ENCODE peak calls at places on chromosomes 7 and 10, in six cellular contexts. P, B, W, Z, L and U are unnamed samples.

GRCh38 chr7:55026867-55027490 is 8.2 kb downstream of the EGFR start:
- DNase-seq in P (no peak), L (no peak), W (no peak), Z (peak), B (peak), U (no peak)

GRCh38 chr7:28055161-28055544 is 125.4 kb downstream of the JAZF1 start:
- DNase-seq in P (no peak), Z (peak), B (no peak), W (no peak), L (no peak), U (no peak)

GRCh38 chr10:43691503-43691902 is 42.8 kb upstream of the ZNF32 start:
- DNase-seq in W (no peak), B (no peak), L (no peak), Z (peak), P (no peak), U (no peak)

GRCh38 chr10:78937388-78937787 is 131.4 kb upstream of the ZMIZ1 start:
- DNase-seq in P (no peak), L (no peak), Z (no peak), W (no peak), B (no peak), U (no peak)

GRCh38 chr7:148590533-148590932 is at the start of gene C7orf33:
- DNase-seq in L (no peak), W (no peak), B (no peak), Z (no peak), P (no peak), U (no peak)

GRCh38 chr10:84256510-84257342 is 11.9 kb downstream of the RGR start:
- DNase-seq in Z (peak), L (peak), P (no peak), W (no peak), B (peak), U (peak)

GRCh38 chr10:126867567-126868365 is 37.5 kb upstream of the DOCK1 start:
- DNase-seq in B (no peak), L (no peak), P (no peak), Z (peak), W (no peak), U (no peak)

GRCh38 chr7:151099486-151100211 is 13.4 kb downstream of the AGAP3 start:
- DNase-seq in P (no peak), L (no peak), W (peak), Z (no peak), B (no peak), U (no peak)

GRCh38 chr10:91549296-91549695 is 83.6 kb downstream of the PPP1R3C start:
- DNase-seq in W (no peak), Z (peak), B (peak), L (no peak), P (no peak), U (no peak)

GRCh38 chr10:49173201-49173772 is 14.9 kb downstream of the TMEM273 start:
- DNase-seq in P (no peak), W (no peak), Z (no peak), B (no peak), L (no peak), U (no peak)

GRCh38 chr10:76779821-76780281 is 857.8 kb downstream of the KCNMA1 start:
- DNase-seq in B (no peak), Z (no peak), W (no peak), P (no peak), L (no peak), U (no peak)

GRCh38 chr10:100912013-100912608 is 652 bp upstream of the SLF2 start:
- DNase-seq in P (peak), L (no peak), Z (peak), W (no peak), B (no peak), U (no peak)

GRCh38 chr10:57715233-57715632 is 552.5 kb downstream of the IPMK start:
- DNase-seq in L (no peak), P (no peak), W (no peak), B (no peak), Z (no peak), U (no peak)

GRCh38 chr7:55286666-55287065 is 78.5 kb upstream of the LANCL2 start:
- DNase-seq in L (no peak), P (no peak), W (no peak), Z (no peak), B (no peak), U (no peak)

GRCh38 chr7:139948587-139948986 is 114.2 kb downstream of the PARP12 start:
- DNase-seq in P (no peak), L (no peak), B (no peak), W (no peak), Z (no peak), U (no peak)

GRCh38 chr7:120030871-120031270 is 242.1 kb upstream of the KCND2 start:
- DNase-seq in Z (no peak), P (no peak), B (no peak), L (no peak), W (no peak), U (no peak)

GRCh38 chr10:102033787-102034186 is 22.2 kb downstream of the ARMH3 start:
- DNase-seq in P (no peak), Z (no peak), W (no peak), B (no peak), L (no peak), U (no peak)

GRCh38 chr10:102676916-102677315 is 32.6 kb downstream of the TRIM8 start:
- DNase-seq in P (no peak), B (no peak), Z (no peak), L (peak), W (no peak), U (no peak)

GRCh38 chr7:39958038-39958437 is 8.0 kb downstream of the CDK13 start:
- DNase-seq in W (no peak), P (no peak), B (no peak), Z (no peak), L (no peak), U (peak)

GRCh38 chr7:47232751-47233412 is 349.0 kb downstream of the TNS3 start:
- DNase-seq in L (no peak), B (no peak), P (no peak), Z (peak), W (no peak), U (no peak)

GRCh38 chr10:64486149-64486548 is 964.9 kb downstream of the REEP3 start:
- DNase-seq in P (no peak), B (no peak), Z (no peak), L (no peak), W (no peak), U (no peak)

DNA sequence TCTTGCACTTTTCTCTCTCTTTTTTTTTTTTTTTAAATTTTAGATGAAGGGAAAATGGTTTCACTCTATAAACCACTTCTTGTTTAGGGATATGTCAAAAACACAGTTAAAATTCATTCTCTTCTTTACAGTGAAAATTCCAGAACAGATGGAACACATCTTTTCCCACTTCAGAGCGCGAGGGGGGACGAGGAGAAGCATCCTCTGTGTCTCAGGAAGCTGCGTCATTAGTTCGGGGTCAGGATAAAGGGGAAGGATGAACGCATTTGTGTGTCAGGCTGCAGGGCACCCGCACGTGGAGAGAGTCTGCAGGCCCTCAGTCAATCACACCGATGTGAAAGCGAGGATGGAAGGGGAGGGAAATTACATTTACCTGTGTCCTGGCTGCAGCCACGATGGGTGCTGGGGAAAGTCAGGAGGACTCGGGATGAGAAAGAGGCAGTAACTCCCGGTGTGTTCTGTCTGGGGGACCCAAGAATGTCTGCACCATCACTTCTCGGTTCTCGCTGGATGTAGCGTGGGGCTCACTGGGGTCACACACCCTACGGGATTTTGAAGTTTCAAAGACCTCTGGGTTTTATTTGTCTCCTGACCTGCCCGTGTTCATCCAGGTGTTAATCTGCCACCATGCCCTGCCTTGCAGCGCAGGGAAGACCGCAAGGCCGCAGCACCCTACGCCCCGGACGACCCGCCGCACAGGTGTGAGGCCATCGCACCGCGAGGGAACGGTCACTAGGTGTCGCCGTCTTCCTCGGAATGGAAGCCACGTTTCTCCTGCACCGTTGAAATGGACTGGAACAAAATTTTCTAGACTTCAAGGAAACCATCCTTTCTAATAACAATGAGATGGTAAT is 66.7 kb upstream of the PITRM1 start:
- DNase-seq in W (peak), L (peak), B (peak), Z (peak), P (peak), U (peak)
- TF ChIP-seq CTCF in W (peak), L (peak), B (peak), Z (peak), P (peak), U (peak)

GRCh38 chr7:100720645-100721504 is 607 bp downstream of the EPO start:
- DNase-seq in B (no peak), P (no peak), Z (no peak), W (no peak), L (peak), U (no peak)

GRCh38 chr7:100720320-100720644 is at the start of gene EPO:
- DNase-seq in W (no peak), Z (no peak), L (no peak), P (no peak), B (no peak), U (no peak)

GRCh38 chr7:100721505-100721812 is 1.2 kb downstream of the EPO start:
- DNase-seq in W (no peak), L (no peak), Z (no peak), P (no peak), B (no peak), U (no peak)

GRCh38 chr7:100722480-100723212 is 2.4 kb downstream of the EPO start:
- DNase-seq in P (no peak), L (peak), B (no peak), W (no peak), Z (no peak), U (no peak)

GRCh38 chr7:100719523-100720319 is 547 bp upstream of the EPO start:
- DNase-seq in W (no peak), Z (peak), B (peak), L (no peak), P (no peak), U (no peak)
- TF ChIP-seq CTCF in W (no peak), Z (peak), B (peak), L (no peak), P (no peak), U (no peak)

GRCh38 chr10:33315891-33316290 is 18.6 kb downstream of the NRP1 start:
- DNase-seq in L (no peak), P (no peak), Z (no peak), W (no peak), B (no peak), U (no peak)
- TF ChIP-seq CTCF in L (no peak), P (no peak), Z (no peak), W (no peak), B (no peak), U (no peak)

DNA sequence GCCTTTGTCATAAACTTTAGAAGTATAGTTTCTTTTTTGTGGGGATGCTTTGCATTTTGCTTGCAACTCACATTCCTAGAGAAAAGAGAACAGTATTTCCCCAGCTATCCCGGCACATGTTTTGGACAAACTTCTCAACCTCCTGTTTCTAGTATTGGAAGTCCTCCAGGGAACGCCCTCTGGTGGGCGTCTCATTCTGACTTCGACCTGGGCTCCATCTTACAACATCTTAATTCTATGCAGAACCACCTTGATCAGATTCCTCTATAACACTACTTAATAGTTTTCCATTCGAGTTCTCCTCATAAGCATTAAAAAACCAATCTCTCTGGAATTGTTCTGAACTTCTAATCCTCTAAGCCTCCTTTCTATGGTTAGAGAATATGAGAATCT is 139.5 kb upstream of the FZD8 start:
- DNase-seq in P (no peak), Z (peak), L (no peak), B (no peak), W (no peak), U (no peak)
- TF ChIP-seq CTCF in P (no peak), Z (no peak), L (no peak), B (no peak), W (peak), U (no peak)

GRCh38 chr7:57300747-57301146 is 149.2 kb upstream of the ZNF716 start:
- DNase-seq in W (no peak), L (no peak), B (no peak), Z (no peak), P (no peak), U (no peak)

GRCh38 chr7:57308631-57309408 is 141.2 kb upstream of the ZNF716 start:
- DNase-seq in W (no peak), Z (no peak), P (no peak), B (no peak), L (no peak), U (no peak)

DNA sequence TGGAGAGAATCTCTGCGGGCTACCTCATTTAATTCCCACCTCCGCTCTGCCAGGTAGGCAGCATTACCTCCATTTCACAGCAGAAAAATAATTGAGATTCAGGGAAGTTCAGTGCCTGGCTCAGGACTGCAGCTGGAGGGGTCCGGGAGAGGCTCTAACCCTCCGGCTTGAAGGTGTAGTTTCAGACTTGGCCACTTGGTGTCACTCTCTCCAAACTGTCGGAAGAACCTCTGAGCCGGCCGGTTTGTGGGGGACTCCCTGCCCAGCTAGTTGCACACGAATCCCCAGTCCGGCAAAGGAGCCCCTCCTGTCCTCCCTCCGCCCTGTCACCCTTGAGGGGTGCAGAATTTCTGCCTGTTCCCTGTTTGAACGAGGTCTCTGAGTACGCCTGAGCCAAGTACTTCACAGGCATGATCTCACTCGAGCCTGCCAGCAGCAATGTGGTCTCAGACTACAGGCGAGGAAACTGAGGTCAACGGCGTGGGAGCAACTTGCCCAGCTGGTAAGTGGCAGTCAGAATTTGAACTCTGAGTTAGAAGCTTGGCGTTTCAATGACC is 144.7 kb upstream of the ZNF716 start:
- DNase-seq in L (no peak), W (no peak), B (no peak), P (no peak), Z (no peak), U (no peak)
- TF ChIP-seq CTCF in L (no peak), W (peak), B (peak), P (no peak), Z (no peak), U (no peak)

DNA sequence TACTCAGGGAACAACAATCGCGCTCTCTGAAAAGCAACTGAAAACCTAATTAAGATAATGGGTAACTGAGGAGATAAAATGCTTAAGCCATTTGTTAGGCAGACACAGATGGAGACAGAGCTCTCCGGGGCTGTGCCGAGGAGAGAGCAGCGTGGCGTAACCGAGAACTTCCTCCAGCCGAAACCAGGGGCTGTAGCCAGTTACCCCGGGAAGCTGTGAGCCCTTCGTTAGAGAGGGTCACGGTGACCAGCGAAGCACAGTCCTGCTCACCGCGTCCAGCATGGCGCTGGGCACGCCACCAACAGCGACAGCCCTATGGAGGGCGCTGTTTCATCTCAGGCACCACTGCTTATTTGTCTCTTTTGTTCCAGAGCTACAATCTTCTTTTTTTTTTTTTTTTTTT is 16.1 kb downstream of the PAPOLB start:
- DNase-seq in Z (peak), P (no peak), L (no peak), W (no peak), B (no peak), U (no peak)
- TF ChIP-seq CTCF in Z (peak), P (no peak), L (no peak), W (peak), B (no peak), U (no peak)

DNA sequence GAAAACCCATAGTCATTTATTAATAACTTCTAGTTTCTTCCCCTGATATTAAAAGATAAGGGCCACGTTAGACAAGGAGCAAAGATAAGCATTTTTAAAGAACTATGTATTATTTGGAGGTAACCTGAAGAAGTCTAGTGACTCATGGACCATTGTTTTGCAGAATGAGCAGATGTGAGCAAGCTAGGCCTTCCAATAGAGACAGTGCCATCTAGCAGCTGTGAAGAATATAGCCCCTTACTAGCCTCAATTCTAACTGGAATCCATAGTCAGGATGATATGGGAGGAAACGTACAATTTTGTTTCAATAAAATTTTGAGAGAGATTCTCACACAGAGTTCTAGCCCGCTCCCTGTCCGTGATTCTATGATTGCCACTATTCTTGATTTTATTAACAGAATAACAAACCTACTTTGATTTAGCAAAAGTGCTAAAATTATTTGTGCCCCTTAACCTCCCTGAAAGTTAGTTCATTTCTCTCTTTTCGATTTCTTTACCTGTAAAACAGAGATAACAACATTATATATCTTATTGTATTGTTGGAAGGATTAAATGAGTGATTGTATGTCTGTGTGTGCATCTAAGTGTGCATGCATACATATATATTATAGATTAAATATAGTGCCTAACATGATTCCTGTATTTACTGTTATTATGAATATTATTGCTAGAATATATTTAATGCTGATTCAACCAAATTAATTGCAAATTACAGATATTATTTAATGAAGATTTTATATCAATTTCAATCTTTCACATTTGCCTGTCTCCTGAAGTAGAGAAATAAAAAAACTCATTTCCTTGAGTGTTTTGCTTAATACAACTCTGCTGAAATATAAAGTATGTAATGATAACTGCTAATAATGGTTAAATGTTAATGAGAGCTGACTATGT is 22.7 kb downstream of the FAM237B start:
- DNase-seq in B (peak), W (no peak), Z (peak), L (no peak), P (no peak), U (peak)
- TF ChIP-seq CTCF in B (peak), W (peak), Z (peak), L (no peak), P (no peak), U (peak)